ENCODE peak calls at places on chromosomes 6 and 20, in nine cellular contexts. Y, O, S, J, D, Z, H, W and G are unnamed samples.
A peak's percentile ranks its signal among the peaks of the same experiment; 100 is the strongest.

GRCh38 chr6:105881608-105882007 is 204.5 kb upstream of the PRDM1 start:
- DNase-seq in O (no peak), H (no peak), J (no peak), Y (no peak), W (no peak), Z (no peak), D (no peak), S (no peak), G (no peak)

GRCh38 chr6:144897441-144897921 is 612.3 kb downstream of the UTRN start:
- DNase-seq in O (no peak), Z (no peak), Y (peak; percentile 39), J (peak; percentile 71), H (no peak), W (peak; percentile 31), S (no peak), D (no peak), G (no peak)

GRCh38 chr20:4063631-4064030 is 48.3 kb upstream of the RNF24 start:
- DNase-seq in H (no peak), J (no peak), D (no peak), O (no peak), Z (no peak), W (no peak), S (no peak), Y (peak; percentile 64), G (no peak)

GRCh38 chr6:15088904-15089568 is 156.8 kb upstream of the JARID2 start:
- DNase-seq in Y (no peak), J (no peak), H (peak; percentile 49), S (no peak), Z (no peak), W (no peak), D (no peak), O (no peak), G (no peak)

GRCh38 chr20:40689100-40689942 is at the start of gene MAFB:
- DNase-seq in W (peak; percentile 93), D (peak; percentile 17), H (peak; percentile 90), O (no peak), J (peak; percentile 91), Z (peak; percentile 89), S (peak; percentile 3), Y (peak; percentile 72), G (peak; percentile 46)

GRCh38 chr6:55825402-55826051 is 49.9 kb downstream of the BMP5 start:
- DNase-seq in Z (no peak), S (no peak), J (peak; percentile 11), Y (peak; percentile 95), D (no peak), H (no peak), O (no peak), W (no peak), G (no peak)

GRCh38 chr6:48667797-48668196 is 556.8 kb upstream of the PTCHD4 start:
- DNase-seq in J (no peak), H (no peak), Z (no peak), S (no peak), D (no peak), Y (no peak), W (no peak), O (no peak), G (no peak)

GRCh38 chr6:75778757-75779156 is 29.7 kb downstream of the MYO6 start:
- DNase-seq in W (no peak), O (no peak), H (no peak), Z (no peak), S (no peak), J (no peak), D (no peak), Y (no peak), G (no peak)

GRCh38 chr20:22383156-22383555 is 201.2 kb downstream of the FOXA2 start:
- DNase-seq in Z (no peak), W (no peak), J (no peak), D (no peak), Y (no peak), H (no peak), O (no peak), S (no peak), G (no peak)

GRCh38 chr20:33554914-33555420 is 65.1 kb downstream of the CBFA2T2 start:
- DNase-seq in H (no peak), Y (peak; percentile 94), S (peak; percentile 87), O (peak; percentile 3), Z (no peak), W (peak; percentile 86), J (peak; percentile 92), D (peak; percentile 32), G (peak; percentile 39)

GRCh38 chr6:97068211-97068610 is 143.7 kb downstream of the KLHL32 start:
- DNase-seq in W (no peak), Z (no peak), O (no peak), S (peak; percentile 9), J (peak; percentile 11), D (peak; percentile 15), H (peak; percentile 28), Y (peak; percentile 35), G (no peak)

GRCh38 chr6:32835167-32835893 is 3.2 kb downstream of the TAP2 start:
- DNase-seq in J (no peak), S (no peak), Y (no peak), Z (no peak), W (no peak), O (no peak), H (no peak), D (no peak), G (no peak)

GRCh38 chr20:906703-907102 is 9.4 kb downstream of the ANGPT4 start:
- DNase-seq in Y (no peak), W (no peak), J (no peak), S (no peak), Z (no peak), D (no peak), H (no peak), O (no peak), G (no peak)

GRCh38 chr20:39216195-39216594 is 254.1 kb downstream of the DHX35 start:
- DNase-seq in O (no peak), J (no peak), H (no peak), S (no peak), Z (no peak), Y (no peak), W (no peak), D (no peak), G (no peak)

GRCh38 chr6:105193647-105194046 is 13.8 kb upstream of the POPDC3 start:
- DNase-seq in O (no peak), Z (no peak), W (no peak), J (peak; percentile 3), S (no peak), H (no peak), Y (peak; percentile 94), D (no peak), G (no peak)

GRCh38 chr20:44208770-44209169 is 1.8 kb downstream of the OSER1 start:
- DNase-seq in D (no peak), O (no peak), S (no peak), Z (no peak), W (no peak), H (no peak), Y (peak; percentile 52), J (peak; percentile 30), G (no peak)

GRCh38 chr20:7207186-7207585 is 439.7 kb downstream of the BMP2 start:
- DNase-seq in H (no peak), D (no peak), O (no peak), W (no peak), J (peak; percentile 1), Y (no peak), Z (no peak), S (no peak), G (no peak)

GRCh38 chr20:51158226-51158625 is 135.3 kb upstream of the KCNG1 start:
- DNase-seq in Y (no peak), W (no peak), O (no peak), J (no peak), D (no peak), Z (no peak), S (no peak), H (no peak), G (no peak)

GRCh38 chr20:19944772-19945459 is 72.2 kb upstream of the NAA20 start:
- DNase-seq in J (no peak), H (no peak), W (peak; percentile 59), O (no peak), S (no peak), Y (no peak), Z (no peak), D (peak; percentile 40), G (no peak)